ENCODE peak calls at places on chromosomes 1 and 21, in ten cellular contexts. L, G, A, X, S, P, N, C, U and Q are unnamed samples. For H3K9me3, the result is how much of the 10 kb centered on the place peaks cover.

GRCh38 chr1:221765527-221765926 is 23.6 kb upstream of the DUSP10 start:
- DNase-seq in L (no peak), G (no peak), A (no peak), X (no peak), S (no peak), P (no peak), N (no peak), C (no peak), U (no peak), Q (no peak)

GRCh38 chr21:27464643-27465042 is 497.8 kb upstream of the ADAMTS5 start:
- DNase-seq in L (no peak), G (no peak), A (no peak), X (no peak), S (no peak), P (no peak), N (no peak), C (no peak), U (no peak), Q (no peak)

GRCh38 chr1:202105571-202106339 is 17.0 kb upstream of the GPR37L1 start:
- DNase-seq in L (no peak), G (no peak), A (no peak), X (peak), S (no peak), P (no peak), N (peak), C (no peak), U (peak), Q (no peak)

GRCh38 chr1:5758859-5759578 is 233.2 kb downstream of the NPHP4 start:
- DNase-seq in L (no peak), G (no peak), A (no peak), X (no peak), S (no peak), P (no peak), N (no peak), C (no peak), U (no peak), Q (peak)

GRCh38 chr21:39885119-39885848 is 18.0 kb downstream of the PCP4 start:
- DNase-seq in L (no peak), G (no peak), A (no peak), X (peak), S (no peak), P (no peak), N (no peak), C (peak), U (no peak), Q (no peak)

GRCh38 chr1:61926597-61926996 is 184.3 kb downstream of the PATJ start:
- DNase-seq in L (no peak), G (no peak), A (no peak), X (no peak), S (no peak), P (no peak), N (no peak), C (no peak), U (no peak), Q (no peak)

GRCh38 chr1:9753121-9753531 is 70.6 kb downstream of the CLSTN1 start:
- DNase-seq in L (peak), G (no peak), A (no peak), X (peak), S (no peak), P (no peak), N (no peak), C (no peak), U (peak), Q (peak)

GRCh38 chr1:228400692-228401454 is 5.8 kb downstream of the TRIM11 start:
- DNase-seq in L (no peak), G (no peak), A (no peak), X (no peak), S (no peak), P (no peak), N (no peak), C (no peak), U (no peak), Q (no peak)

GRCh38 chr1:220681220-220681847 is 8.8 kb upstream of the C1orf115 start:
- DNase-seq in L (no peak), G (no peak), A (no peak), X (no peak), S (no peak), P (no peak), N (no peak), C (no peak), U (no peak), Q (no peak)

GRCh38 chr1:229674042-229674441 is 48.0 kb downstream of the URB2 start:
- DNase-seq in L (no peak), G (no peak), A (no peak), X (no peak), S (no peak), P (no peak), N (no peak), C (no peak), U (no peak), Q (no peak)

GRCh38 chr1:240356568-240356967 is 255.4 kb downstream of the GREM2 start:
- DNase-seq in L (no peak), G (no peak), A (no peak), X (no peak), S (no peak), P (no peak), N (no peak), C (no peak), U (no peak), Q (no peak)

DNA sequence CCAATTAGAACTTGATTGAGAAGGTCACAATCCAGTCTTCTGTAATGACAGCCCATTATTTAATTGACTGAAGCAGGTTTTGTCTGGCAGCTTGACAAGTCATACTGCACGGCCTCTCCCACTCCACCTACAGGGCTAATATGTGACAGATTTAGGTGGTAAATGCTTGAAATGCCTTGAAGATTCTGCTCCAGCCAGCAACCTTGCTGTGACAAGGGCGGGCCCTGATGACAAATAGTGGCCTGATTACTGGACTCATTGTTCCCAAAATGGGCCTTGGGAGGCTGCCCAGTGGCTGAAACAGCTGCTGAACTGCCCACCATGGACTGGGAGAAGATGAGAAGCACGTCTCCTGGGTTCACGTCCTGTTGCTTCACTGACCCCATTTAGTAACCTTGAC is 30.0 kb upstream of the CRNN start:
- DNase-seq in L (no peak), G (no peak), A (no peak), X (peak), S (no peak), P (no peak), N (no peak), C (peak), U (no peak), Q (no peak)
- H3K9me3 ChIP-seq in L (under half), G (under half), A (under half), X (under half), S (under half), P (under half), N (under half), C (under half), U (under half), Q (under half)

DNA sequence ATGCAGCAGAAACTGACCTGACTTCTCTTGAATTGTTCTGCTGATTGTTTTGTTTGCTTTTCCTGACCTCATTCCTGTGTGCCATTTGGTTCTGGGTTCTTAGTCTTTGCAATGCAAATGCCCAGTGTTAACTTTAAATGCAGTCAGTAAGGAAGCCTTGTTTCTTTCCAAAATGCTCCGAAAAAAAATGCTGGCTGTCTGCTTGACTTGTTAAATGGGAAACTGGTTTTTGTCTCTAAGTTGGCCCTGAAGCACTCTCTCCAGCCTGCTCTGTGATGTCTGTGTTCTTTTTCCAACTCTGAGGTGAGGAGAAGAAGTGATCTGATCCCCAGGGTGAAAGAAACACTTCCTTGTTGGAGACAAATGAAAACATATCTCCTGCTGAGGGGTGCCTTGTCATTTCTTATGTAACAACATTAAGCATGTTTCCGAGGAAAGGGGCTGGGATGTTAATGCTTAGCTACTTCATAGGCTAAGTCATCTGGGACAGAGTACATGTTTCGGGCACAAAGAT is 256.3 kb upstream of the ADGRL4 start:
- DNase-seq in L (no peak), G (no peak), A (no peak), X (no peak), S (no peak), P (no peak), N (no peak), C (no peak), U (no peak), Q (no peak)
- H3K27ac ChIP-seq in L (no peak), G (no peak), A (no peak), X (no peak), S (no peak), P (no peak), N (no peak), C (no peak), U (no peak), Q (no peak)

DNA sequence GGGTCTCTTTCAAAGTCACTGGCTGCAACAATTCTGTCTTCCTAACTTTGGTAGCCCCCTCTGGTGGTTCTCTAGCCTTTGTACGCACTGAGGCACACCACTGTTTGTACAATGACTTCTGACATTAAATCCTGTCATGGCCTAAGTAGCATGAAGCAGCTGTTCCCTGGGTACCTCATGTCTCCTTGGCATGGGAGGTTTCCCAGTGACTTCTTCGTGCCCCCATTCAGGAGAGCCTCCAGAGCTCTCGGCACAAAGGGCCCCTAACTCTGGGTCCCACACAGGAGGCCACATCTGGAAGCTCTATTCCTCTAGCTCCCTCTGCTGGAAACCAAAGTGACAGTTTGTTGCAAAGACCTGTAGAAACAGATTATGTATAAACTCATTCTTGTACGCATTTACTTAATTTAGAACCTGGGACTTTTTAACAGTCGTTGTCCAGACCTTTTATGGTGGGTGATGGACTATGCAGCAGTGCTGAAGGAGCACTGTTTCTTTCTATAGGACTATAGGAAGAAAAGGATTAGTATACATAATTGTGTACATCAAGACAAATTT is 13.4 kb downstream of the SWT1 start:
- DNase-seq in L (no peak), G (no peak), A (peak), X (peak), S (no peak), P (peak), N (peak), C (no peak), U (peak), Q (no peak)
- TF ChIP-seq CTCF in L (peak), G (peak), A (peak), X (peak), S (peak), P (peak), N (peak), C (peak), U (peak), Q (peak)

GRCh38 chr21:18772876-18773275 is 369.3 kb upstream of the TMPRSS15 start:
- DNase-seq in L (no peak), G (no peak), A (no peak), X (no peak), S (no peak), P (no peak), N (no peak), C (no peak), U (no peak), Q (no peak)

GRCh38 chr21:18772404-18772803 is 368.8 kb upstream of the TMPRSS15 start:
- DNase-seq in L (no peak), G (no peak), A (no peak), X (no peak), S (no peak), P (no peak), N (no peak), C (no peak), U (no peak), Q (no peak)
- H3K9me3 ChIP-seq in L (under half), G (under half), A (under half), X (under half), S (under half), P (under half), N (under half), C (under half), U (under half), Q (under half)

GRCh38 chr1:116769050-116769449 is 14.8 kb downstream of the CD2 start:
- DNase-seq in L (no peak), G (no peak), A (no peak), X (no peak), S (no peak), P (peak), N (no peak), C (no peak), U (no peak), Q (no peak)
- H3K27ac ChIP-seq in L (no peak), G (no peak), A (no peak), X (no peak), S (peak), P (peak), N (no peak), C (no peak), U (no peak), Q (no peak)

GRCh38 chr1:193413376-193413775 is 227.0 kb upstream of the B3GALT2 start:
- DNase-seq in L (no peak), G (no peak), A (no peak), X (no peak), S (no peak), P (no peak), N (no peak), C (no peak), U (no peak), Q (no peak)

GRCh38 chr1:193412748-193413147 is 226.3 kb upstream of the B3GALT2 start:
- DNase-seq in L (no peak), G (no peak), A (no peak), X (no peak), S (no peak), P (no peak), N (no peak), C (no peak), U (no peak), Q (no peak)

GRCh38 chr1:193406901-193407300 is 220.5 kb upstream of the B3GALT2 start:
- DNase-seq in L (no peak), G (no peak), A (no peak), X (peak), S (no peak), P (peak), N (peak), C (no peak), U (peak), Q (no peak)

GRCh38 chr1:193411771-193412170 is 225.4 kb upstream of the B3GALT2 start:
- DNase-seq in L (no peak), G (no peak), A (no peak), X (no peak), S (no peak), P (no peak), N (no peak), C (no peak), U (no peak), Q (no peak)

GRCh38 chr1:193408782-193409293 is 222.4 kb upstream of the B3GALT2 start:
- DNase-seq in L (peak), G (no peak), A (no peak), X (peak), S (peak), P (no peak), N (peak), C (peak), U (peak), Q (no peak)
- TF ChIP-seq CTCF in L (no peak), G (no peak), A (no peak), X (peak), S (no peak), P (no peak), N (no peak), C (no peak), U (peak), Q (no peak)

GRCh38 chr1:248065604-248066003 is 19.0 kb downstream of the OR2L3 start:
- DNase-seq in L (no peak), G (no peak), A (no peak), X (no peak), S (no peak), P (no peak), N (no peak), C (no peak), U (no peak), Q (no peak)
- H3K9me3 ChIP-seq in L (under half), G (under half), A (under half), X (under half), S (under half), P (under half), N (under half), C (under half), U (under half), Q (under half)